ENCODE peak calls at places on chromosomes 4 and X, in four cellular contexts. P is HepG2, M is ovary, N is right lobe of liver. X is an unnamed sample.

GRCh38 chr4:81453024-81453423 is 18.7 kb downstream of the RASGEF1B start:
- DNase-seq in P (no peak), M (no peak), N (no peak), X (no peak)

GRCh38 chr4:177239878-177240277 is 69.8 kb upstream of the NEIL3 start:
- DNase-seq in P (no peak), M (no peak), N (no peak), X (no peak)

GRCh38 chr4:33184684-33185083 is 2464.5 kb downstream of the PCDH7 start:
- DNase-seq in P (no peak), M (no peak), N (no peak), X (no peak)

GRCh38 chr4:31065086-31065485 is 344.9 kb downstream of the PCDH7 start:
- DNase-seq in P (no peak), M (no peak), N (no peak), X (no peak)

GRCh38 chr4:2222838-2223237 is 19.1 kb downstream of the HAUS3 start:
- DNase-seq in P (no peak), M (no peak), N (no peak), X (no peak)

GRCh38 chr4:157012781-157013180 is 41.2 kb upstream of the PDGFC start:
- DNase-seq in P (no peak), M (no peak), N (no peak), X (no peak)

GRCh38 chrX:72025236-72025770 is 106.4 kb downstream of the RTL5 start:
- DNase-seq in P (no peak), M (no peak), N (no peak), X (no peak)

GRCh38 chrX:69309074-69309792 is 144.0 kb upstream of the PJA1 start:
- DNase-seq in P (peak), M (no peak), N (no peak), X (no peak)

GRCh38 chr4:133720001-133720400 is 481.6 kb downstream of the PABPC4L start:
- DNase-seq in P (no peak), M (no peak), N (no peak), X (no peak)

GRCh38 chr4:138669479-138670165 is 346.0 kb upstream of the NOCT start:
- DNase-seq in P (no peak), M (no peak), N (no peak), X (no peak)

GRCh38 chrX:16822723-16823122 is 36.5 kb downstream of the TXLNG start:
- DNase-seq in P (no peak), M (no peak), N (no peak), X (no peak)

GRCh38 chr4:81039351-81040174 is 9.1 kb downstream of the BMP3 start:
- DNase-seq in P (no peak), M (no peak), N (no peak), X (no peak)

GRCh38 chrX:108270739-108271396 is 167.4 kb downstream of the COL4A6 start:
- DNase-seq in P (no peak), M (no peak), N (no peak), X (no peak)

GRCh38 chr4:126395661-126396060 is 1080.9 kb downstream of the FAT4 start:
- DNase-seq in P (no peak), M (no peak), N (no peak), X (no peak)

GRCh38 chrX:38561951-38562719 is 793 bp downstream of the TSPAN7 start:
- DNase-seq in P (peak), M (peak), N (peak), X (peak)

GRCh38 chrX:129931411-129932136 is 25.6 kb downstream of the UTP14A start:
- DNase-seq in P (peak), M (peak), N (peak), X (peak)

X was measured in psoas muscle.